ENCODE peak calls at places on chromosome 9, in seven cellular contexts. One of them, this sample, is unnamed.

GRCh38 chr9:74942801-74943200 is 9.9 kb downstream of the C9orf40 start:
- DNase-seq in A673: no peak
- DNase-seq in colonic mucosa: no peak
- DNase-seq in Caco-2: no peak
- DNase-seq in MM.1S: no peak
- DNase-seq in neural progenitor cell: no peak
- DNase-seq in left ventricle myocardium inferior: no peak
- DNase-seq in this sample: no peak

GRCh38 chr9:34589656-34590375 is at the start of gene CNTFR:
- DNase-seq in Caco-2: no peak
- DNase-seq in neural progenitor cell: peak
- DNase-seq in MM.1S: no peak
- DNase-seq in A673: peak
- DNase-seq in left ventricle myocardium inferior: peak
- DNase-seq in colonic mucosa: peak
- DNase-seq in this sample: no peak

GRCh38 chr9:92525306-92525705 is 10.5 kb downstream of the ECM2 start:
- DNase-seq in colonic mucosa: no peak
- DNase-seq in left ventricle myocardium inferior: no peak
- DNase-seq in MM.1S: no peak
- DNase-seq in neural progenitor cell: no peak
- DNase-seq in A673: no peak
- DNase-seq in Caco-2: no peak
- DNase-seq in this sample: no peak

GRCh38 chr9:4566806-4567205 is 76.5 kb downstream of the SLC1A1 start:
- DNase-seq in Caco-2: no peak
- DNase-seq in neural progenitor cell: no peak
- DNase-seq in MM.1S: no peak
- DNase-seq in left ventricle myocardium inferior: no peak
- DNase-seq in colonic mucosa: no peak
- DNase-seq in A673: no peak
- DNase-seq in this sample: no peak

GRCh38 chr9:19451240-19452087 is 42.7 kb downstream of the ACER2 start:
- DNase-seq in MM.1S: peak
- DNase-seq in A673: no peak
- DNase-seq in neural progenitor cell: no peak
- DNase-seq in Caco-2: no peak
- DNase-seq in left ventricle myocardium inferior: no peak
- DNase-seq in colonic mucosa: no peak
- DNase-seq in this sample: no peak

GRCh38 chr9:137988701-137989100 is 111.1 kb downstream of the CACNA1B start:
- DNase-seq in colonic mucosa: no peak
- DNase-seq in A673: no peak
- DNase-seq in MM.1S: no peak
- DNase-seq in left ventricle myocardium inferior: no peak
- DNase-seq in Caco-2: no peak
- DNase-seq in neural progenitor cell: no peak
- DNase-seq in this sample: no peak

GRCh38 chr9:123953601-123954011 is 23.7 kb upstream of the DENND1A start:
- DNase-seq in colonic mucosa: no peak
- DNase-seq in neural progenitor cell: no peak
- DNase-seq in left ventricle myocardium inferior: no peak
- DNase-seq in MM.1S: no peak
- DNase-seq in Caco-2: no peak
- DNase-seq in A673: no peak
- DNase-seq in this sample: peak

GRCh38 chr9:15278290-15278689 is 28.7 kb downstream of the TTC39B start:
- DNase-seq in MM.1S: no peak
- DNase-seq in A673: no peak
- DNase-seq in colonic mucosa: no peak
- DNase-seq in Caco-2: no peak
- DNase-seq in neural progenitor cell: no peak
- DNase-seq in left ventricle myocardium inferior: no peak
- DNase-seq in this sample: no peak

GRCh38 chr9:96619491-96620154 is at the start of gene CDC14B:
- DNase-seq in left ventricle myocardium inferior: peak
- DNase-seq in A673: peak
- DNase-seq in Caco-2: peak
- DNase-seq in MM.1S: peak
- DNase-seq in neural progenitor cell: peak
- DNase-seq in colonic mucosa: peak
- DNase-seq in this sample: peak

GRCh38 chr9:126373241-126373640 is 46.6 kb downstream of the MVB12B start:
- DNase-seq in MM.1S: no peak
- DNase-seq in neural progenitor cell: no peak
- DNase-seq in A673: no peak
- DNase-seq in left ventricle myocardium inferior: no peak
- DNase-seq in Caco-2: no peak
- DNase-seq in colonic mucosa: no peak
- DNase-seq in this sample: no peak

GRCh38 chr9:81694541-81694940 is 5.2 kb upstream of the TLE1 start:
- DNase-seq in left ventricle myocardium inferior: no peak
- DNase-seq in A673: no peak
- DNase-seq in neural progenitor cell: no peak
- DNase-seq in MM.1S: no peak
- DNase-seq in Caco-2: no peak
- DNase-seq in colonic mucosa: no peak
- DNase-seq in this sample: no peak
- H3K4me3 ChIP-seq in left ventricle myocardium inferior: peak
- H3K4me3 ChIP-seq in A673: no peak
- H3K4me3 ChIP-seq in neural progenitor cell: no peak
- H3K4me3 ChIP-seq in MM.1S: no peak
- H3K4me3 ChIP-seq in Caco-2: no peak
- H3K4me3 ChIP-seq in colonic mucosa: no peak
- H3K4me3 ChIP-seq in this sample: no peak

GRCh38 chr9:87498046-87498815 is 564 bp downstream of the DAPK1 start:
- DNase-seq in A673: peak
- DNase-seq in MM.1S: peak
- DNase-seq in Caco-2: peak
- DNase-seq in left ventricle myocardium inferior: peak
- DNase-seq in neural progenitor cell: peak
- DNase-seq in colonic mucosa: peak
- DNase-seq in this sample: no peak
- H3K4me3 ChIP-seq in A673: peak
- H3K4me3 ChIP-seq in MM.1S: peak
- H3K4me3 ChIP-seq in Caco-2: peak
- H3K4me3 ChIP-seq in left ventricle myocardium inferior: peak
- H3K4me3 ChIP-seq in neural progenitor cell: peak
- H3K4me3 ChIP-seq in colonic mucosa: peak
- H3K4me3 ChIP-seq in this sample: peak

DNA sequence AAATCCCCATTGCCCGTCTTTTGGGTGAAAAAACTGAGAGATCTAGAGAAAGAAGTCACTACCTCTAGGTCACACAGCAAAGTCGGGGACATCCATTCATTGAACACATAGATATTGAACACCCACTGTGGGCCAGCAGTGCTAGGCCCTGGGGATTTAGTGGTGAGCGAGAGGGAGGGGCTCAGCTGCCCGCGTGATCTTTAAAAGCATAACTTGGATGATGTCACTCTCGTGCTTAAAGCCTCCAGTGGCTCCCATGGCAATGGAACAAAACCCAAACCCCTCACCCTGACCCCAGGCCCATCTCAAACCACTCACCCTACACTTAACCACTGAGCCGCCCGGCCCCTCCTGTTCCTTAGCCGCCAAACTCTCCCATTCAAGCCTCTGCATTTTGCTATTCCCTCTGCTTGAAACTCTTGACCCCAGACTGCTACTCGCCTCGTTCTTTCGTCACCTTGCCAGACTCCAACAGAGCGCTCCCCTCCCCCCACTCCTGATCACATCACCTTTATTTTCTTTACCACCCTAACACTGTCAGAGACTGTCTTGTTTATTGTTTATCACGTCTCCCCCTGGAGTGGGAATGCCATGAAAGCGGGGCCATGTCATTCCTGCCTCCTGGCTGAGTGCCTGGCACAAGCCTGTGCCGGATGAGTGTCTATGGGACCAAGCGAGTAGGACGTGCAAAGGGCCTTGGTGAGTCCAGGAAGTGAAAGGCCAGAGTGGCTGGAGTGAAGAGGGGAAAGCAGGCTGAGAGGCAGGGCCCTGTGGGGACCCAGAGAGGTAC is 710 bp upstream of the PIP5KL1 start:
- DNase-seq in MM.1S: peak
- DNase-seq in colonic mucosa: no peak
- DNase-seq in A673: peak
- DNase-seq in neural progenitor cell: peak
- DNase-seq in Caco-2: peak
- DNase-seq in left ventricle myocardium inferior: no peak
- DNase-seq in this sample: peak
- H3K4me3 ChIP-seq in MM.1S: peak
- H3K4me3 ChIP-seq in colonic mucosa: peak
- H3K4me3 ChIP-seq in A673: peak
- H3K4me3 ChIP-seq in neural progenitor cell: peak
- H3K4me3 ChIP-seq in Caco-2: peak
- H3K4me3 ChIP-seq in left ventricle myocardium inferior: peak
- H3K4me3 ChIP-seq in this sample: peak

GRCh38 chr9:116151966-116152381 is 1.6 kb upstream of the PAPPA start:
- DNase-seq in A673: peak
- DNase-seq in left ventricle myocardium inferior: no peak
- DNase-seq in MM.1S: no peak
- DNase-seq in colonic mucosa: no peak
- DNase-seq in neural progenitor cell: no peak
- DNase-seq in Caco-2: no peak
- DNase-seq in this sample: peak
- H3K4me3 ChIP-seq in A673: peak
- H3K4me3 ChIP-seq in left ventricle myocardium inferior: no peak
- H3K4me3 ChIP-seq in MM.1S: no peak
- H3K4me3 ChIP-seq in colonic mucosa: no peak
- H3K4me3 ChIP-seq in neural progenitor cell: no peak
- H3K4me3 ChIP-seq in Caco-2: no peak
- H3K4me3 ChIP-seq in this sample: no peak

GRCh38 chr9:113588936-113589335 is 125.4 kb downstream of the RGS3 start:
- DNase-seq in MM.1S: no peak
- DNase-seq in A673: no peak
- DNase-seq in neural progenitor cell: no peak
- DNase-seq in colonic mucosa: no peak
- DNase-seq in Caco-2: no peak
- DNase-seq in left ventricle myocardium inferior: peak
- DNase-seq in this sample: no peak

GRCh38 chr9:113590389-113590788 is 126.9 kb downstream of the RGS3 start:
- DNase-seq in Caco-2: no peak
- DNase-seq in neural progenitor cell: no peak
- DNase-seq in A673: no peak
- DNase-seq in colonic mucosa: no peak
- DNase-seq in MM.1S: no peak
- DNase-seq in left ventricle myocardium inferior: no peak
- DNase-seq in this sample: no peak

GRCh38 chr9:113590991-113591898 is 127.7 kb downstream of the RGS3 start:
- DNase-seq in Caco-2: peak
- DNase-seq in A673: peak
- DNase-seq in MM.1S: peak
- DNase-seq in neural progenitor cell: peak
- DNase-seq in colonic mucosa: peak
- DNase-seq in left ventricle myocardium inferior: peak
- DNase-seq in this sample: no peak

GRCh38 chr9:113589407-113589806 is 125.9 kb downstream of the RGS3 start:
- DNase-seq in colonic mucosa: no peak
- DNase-seq in MM.1S: no peak
- DNase-seq in neural progenitor cell: no peak
- DNase-seq in A673: no peak
- DNase-seq in left ventricle myocardium inferior: peak
- DNase-seq in Caco-2: no peak
- DNase-seq in this sample: no peak

DNA sequence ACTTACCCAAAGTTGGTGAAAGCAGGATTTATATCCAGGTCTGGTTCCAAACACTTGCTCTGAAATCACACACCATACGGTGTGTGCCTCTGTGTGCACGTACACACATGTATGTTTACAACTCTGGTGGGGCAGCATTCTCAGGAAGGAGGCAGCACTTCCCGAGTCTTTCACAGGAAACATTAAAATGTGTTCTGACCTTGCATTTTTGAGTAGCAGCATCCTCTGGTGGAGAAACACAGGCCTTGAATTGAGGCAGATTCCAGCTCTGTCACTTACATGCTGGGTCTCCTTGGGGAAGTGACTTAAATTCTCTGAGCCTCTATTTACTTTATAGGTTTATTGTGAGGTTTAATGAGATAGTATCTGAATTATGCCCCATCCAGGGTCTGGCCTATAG is 126.4 kb downstream of the RGS3 start:
- DNase-seq in colonic mucosa: no peak
- DNase-seq in A673: peak
- DNase-seq in MM.1S: no peak
- DNase-seq in Caco-2: no peak
- DNase-seq in left ventricle myocardium inferior: no peak
- DNase-seq in neural progenitor cell: no peak
- DNase-seq in this sample: no peak
- H3K4me3 ChIP-seq in colonic mucosa: no peak
- H3K4me3 ChIP-seq in A673: no peak
- H3K4me3 ChIP-seq in MM.1S: no peak
- H3K4me3 ChIP-seq in Caco-2: no peak
- H3K4me3 ChIP-seq in left ventricle myocardium inferior: peak
- H3K4me3 ChIP-seq in neural progenitor cell: no peak
- H3K4me3 ChIP-seq in this sample: no peak

This sample was measured in skeletal muscle cell.